ENCODE peak calls at places on chromosome 11, in five cellular contexts. N is tibial artery; E is CD8-positive, alpha-beta memory T cell; Q is body of pancreas; P is mucosa of descending colon. D is an unnamed sample. For H3K4me1, the result is how much of the 10 kb centered on the place peaks cover.

GRCh38 chr11:112610996-112611795 is 350.0 kb upstream of the NCAM1 start:
- DNase-seq in P (no peak), N (no peak), E (no peak), Q (no peak), D (peak)

GRCh38 chr11:118979434-118979833 is 7.9 kb downstream of the FOXR1 start:
- DNase-seq in N (no peak), P (no peak), E (no peak), Q (no peak), D (no peak)

GRCh38 chr11:71946144-71946571 is 17.3 kb downstream of the RNF121 start:
- DNase-seq in Q (no peak), P (no peak), E (no peak), N (no peak), D (peak)

GRCh38 chr11:27861706-27862430 is 161.6 kb upstream of the BDNF start:
- DNase-seq in E (no peak), P (no peak), N (no peak), Q (peak), D (peak)

GRCh38 chr11:61494341-61495038 is 14.1 kb upstream of the LRRC10B start:
- DNase-seq in N (no peak), P (no peak), Q (no peak), E (no peak), D (no peak)

GRCh38 chr11:76723548-76723947 is 53.0 kb upstream of the LRRC32 start:
- DNase-seq in Q (no peak), E (no peak), P (no peak), N (no peak), D (peak)

GRCh38 chr11:6568191-6568918 is 35.1 kb downstream of the RRP8 start:
- DNase-seq in P (no peak), E (no peak), N (no peak), Q (peak), D (peak)

GRCh38 chr11:20032577-20033265 is 127.6 kb downstream of the DBX1 start:
- DNase-seq in E (no peak), Q (no peak), P (no peak), N (no peak), D (peak)

GRCh38 chr11:80822248-80822647 is 1381.4 kb upstream of the TENM4 start:
- DNase-seq in N (no peak), Q (no peak), P (no peak), E (no peak), D (no peak)

GRCh38 chr11:75797796-75798195 is 17.2 kb upstream of the UVRAG start:
- DNase-seq in N (no peak), Q (no peak), E (no peak), P (no peak), D (peak)

GRCh38 chr11:14310696-14311095 is 48.3 kb downstream of the RRAS2 start:
- DNase-seq in N (no peak), E (no peak), P (no peak), Q (no peak), D (peak)

GRCh38 chr11:63870351-63871197 is 31.7 kb downstream of the MARK2 start:
- DNase-seq in E (no peak), Q (no peak), N (no peak), P (peak), D (peak)
- H3K4me1 ChIP-seq in E (half or more), Q (half or more), N (half or more), P (half or more), D (under half)

GRCh38 chr11:65505434-65506315 is 6.8 kb downstream of the MALAT1 start:
- DNase-seq in N (no peak), P (peak), Q (peak), E (no peak), D (peak)
- H3K4me1 ChIP-seq in N (under half), P (under half), Q (under half), E (under half), D (under half)

DNA sequence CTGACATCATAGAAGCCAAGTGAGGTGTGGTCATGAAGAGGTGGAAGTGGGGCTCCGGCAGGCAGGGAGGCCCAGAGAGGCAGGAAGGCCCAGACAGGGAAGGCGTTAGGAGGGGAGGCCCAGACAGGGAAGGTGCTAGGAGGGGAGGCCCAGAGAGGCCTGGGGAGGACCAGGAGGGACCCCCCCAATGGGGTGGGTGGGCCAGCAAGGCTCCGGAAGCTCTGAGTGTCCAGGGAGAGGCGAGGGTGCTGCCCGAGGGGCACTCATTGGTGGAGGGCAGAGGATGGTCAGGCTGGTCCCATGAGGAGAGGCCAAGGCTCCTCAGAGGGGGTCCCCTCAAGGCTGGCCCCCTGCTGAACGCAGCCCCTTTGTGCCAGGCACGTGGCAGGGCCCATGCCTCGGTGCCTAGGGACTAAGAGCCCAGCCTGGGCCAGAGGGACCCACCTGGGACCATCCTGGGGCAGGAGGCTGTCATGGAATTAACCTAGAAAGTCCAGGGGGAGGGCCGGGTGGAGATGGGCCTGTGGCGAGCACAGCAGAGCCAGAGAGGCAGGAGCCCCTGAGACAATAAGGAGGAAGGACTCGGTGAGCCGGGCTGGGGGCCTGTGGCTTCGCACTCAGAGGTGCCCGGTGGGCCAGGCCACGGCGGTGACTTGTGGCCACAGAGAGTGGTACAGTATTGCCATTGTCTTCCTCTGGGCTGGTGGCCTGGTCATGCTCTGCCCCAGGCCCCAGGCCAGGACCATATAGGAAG is 12.2 kb downstream of the PHLDA2 start:
- DNase-seq in E (no peak), Q (no peak), P (no peak), N (no peak), D (no peak)
- H3K4me1 ChIP-seq in E (under half), Q (under half), P (under half), N (under half), D (under half)

DNA sequence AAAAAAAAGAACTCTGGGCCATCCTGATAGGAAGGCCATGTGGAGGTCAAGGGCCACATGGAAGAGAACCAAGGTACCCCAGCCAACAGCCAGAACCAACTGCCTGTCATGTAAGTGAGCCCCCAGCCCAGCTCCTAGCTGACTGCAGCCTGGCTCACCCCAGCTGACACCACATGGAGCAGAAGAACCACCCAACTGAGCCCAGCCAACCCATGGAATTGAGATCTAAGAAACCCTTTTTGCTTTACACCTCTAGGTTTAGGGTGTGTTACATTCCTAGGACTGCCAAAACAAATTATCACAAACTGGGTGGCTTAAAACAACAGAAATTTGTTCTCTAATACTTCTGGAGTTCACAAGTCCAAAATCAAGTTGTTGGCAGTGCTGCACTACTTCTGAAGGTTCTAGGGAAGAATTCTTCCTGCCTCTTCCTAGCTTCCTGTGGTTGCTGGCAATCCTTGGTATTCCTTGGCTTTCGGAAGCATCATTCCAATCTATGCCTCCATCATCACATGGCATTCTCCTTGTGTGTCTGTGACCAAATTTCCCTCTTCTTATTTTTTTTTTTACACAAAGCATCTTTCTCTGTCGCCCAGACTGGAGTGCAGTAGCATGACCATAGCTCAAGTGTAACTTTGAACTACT is 4.4 kb downstream of the C11orf86 start:
- DNase-seq in Q (no peak), E (no peak), P (no peak), N (no peak), D (peak)
- H3K4me1 ChIP-seq in Q (under half), E (under half), P (under half), N (under half), D (under half)

GRCh38 chr11:45216031-45216430 is 69.6 kb downstream of the PRDM11 start:
- DNase-seq in N (no peak), P (no peak), E (no peak), Q (no peak), D (no peak)

GRCh38 chr11:45219411-45219810 is 66.7 kb downstream of the SYT13 start:
- DNase-seq in N (no peak), Q (no peak), P (no peak), E (no peak), D (no peak)

GRCh38 chr11:45218705-45219104 is 67.4 kb downstream of the SYT13 start:
- DNase-seq in Q (no peak), E (no peak), N (no peak), P (no peak), D (no peak)

GRCh38 chr11:45216901-45217300 is 69.2 kb downstream of the SYT13 start:
- DNase-seq in E (no peak), P (no peak), Q (no peak), N (no peak), D (no peak)

GRCh38 chr11:45217991-45218390 is 68.2 kb downstream of the SYT13 start:
- DNase-seq in Q (no peak), P (no peak), N (no peak), E (no peak), D (peak)
- H3K4me1 ChIP-seq in Q (under half), P (under half), N (under half), E (under half), D (under half)

D was measured in GM23248.